ENCODE peak calls at places on chromosomes 13 and 19, in seven cellular contexts. X is brain microvascular endothelial cell; H is tibial nerve; C is CD4-positive, alpha-beta memory T cell; L is left ventricle myocardium inferior; Q is testis; T is aorta. M is an unnamed sample. For H3K27me3, the result is how much of the 10 kb centered on the place peaks cover.

GRCh38 chr19:3544742-3545668 is 6.0 kb downstream of the TEKTIP1 start:
- DNase-seq in X (no peak), H (peak), C (peak), L (peak), Q (peak), T (peak), M (peak)

GRCh38 chr13:42539670-42540069 is 34.3 kb upstream of the TNFSF11 start:
- DNase-seq in X (peak), H (no peak), C (no peak), L (no peak), Q (no peak), T (no peak), M (no peak)

GRCh38 chr19:5424192-5424973 is 30.8 kb upstream of the ZNRF4 start:
- DNase-seq in X (no peak), H (no peak), C (no peak), L (no peak), Q (peak), T (no peak), M (no peak)

GRCh38 chr19:33676999-33677665 is 55.4 kb downstream of the CHST8 start:
- DNase-seq in X (no peak), H (no peak), C (no peak), L (no peak), Q (no peak), T (peak), M (no peak)

GRCh38 chr13:43830481-43830873 is 43.7 kb upstream of the ENOX1 start:
- DNase-seq in X (peak), H (no peak), C (no peak), L (no peak), Q (no peak), T (no peak), M (no peak)

GRCh38 chr13:30892966-30893365 is 13.1 kb upstream of the MEDAG start:
- DNase-seq in X (peak), H (no peak), C (no peak), L (no peak), Q (peak), T (peak), M (peak)

GRCh38 chr13:75372923-75373841 is 108.8 kb downstream of the TBC1D4 start:
- DNase-seq in X (no peak), H (no peak), C (no peak), L (no peak), Q (no peak), T (no peak), M (no peak)

GRCh38 chr13:106088094-106088493 is 447.4 kb downstream of the EFNB2 start:
- DNase-seq in X (no peak), H (no peak), C (no peak), L (no peak), Q (no peak), T (no peak), M (no peak)

GRCh38 chr19:12668937-12669271 is 2.3 kb downstream of the WDR83 start:
- DNase-seq in X (peak), H (peak), C (peak), L (peak), Q (peak), T (no peak), M (peak)

GRCh38 chr13:28329395-28330158 is 165.4 kb downstream of the FLT1 start:
- DNase-seq in X (peak), H (no peak), C (no peak), L (no peak), Q (peak), T (no peak), M (peak)

GRCh38 chr13:45537506-45537905 is 72.8 kb downstream of the COG3 start:
- DNase-seq in X (no peak), H (no peak), C (no peak), L (no peak), Q (no peak), T (no peak), M (no peak)

GRCh38 chr19:15128162-15128770 is 21.1 kb downstream of the SYDE1 start:
- DNase-seq in X (no peak), H (no peak), C (no peak), L (no peak), Q (no peak), T (no peak), M (no peak)

GRCh38 chr19:48989701-48990291 is 3.3 kb downstream of the GYS1 start:
- DNase-seq in X (no peak), H (no peak), C (no peak), L (peak), Q (no peak), T (no peak), M (no peak)

GRCh38 chr13:61202042-61202441 is 213.6 kb downstream of the PCDH20 start:
- DNase-seq in X (no peak), H (no peak), C (no peak), L (no peak), Q (no peak), T (no peak), M (no peak)

GRCh38 chr13:44685641-44686040 is 109.5 kb upstream of the TSC22D1 start:
- DNase-seq in X (no peak), H (no peak), C (no peak), L (no peak), Q (no peak), T (no peak), M (no peak)

GRCh38 chr13:48161530-48162179 is 66.8 kb upstream of the MED4 start:
- DNase-seq in X (no peak), H (peak), C (no peak), L (peak), Q (peak), T (no peak), M (peak)

GRCh38 chr19:3073931-3074595 is 11.8 kb upstream of the TLE5 start:
- DNase-seq in X (no peak), H (no peak), C (no peak), L (no peak), Q (peak), T (no peak), M (no peak)

GRCh38 chr13:65368832-65369231 is 1861.3 kb downstream of the PCDH9 start:
- DNase-seq in X (no peak), H (no peak), C (no peak), L (no peak), Q (no peak), T (no peak), M (no peak)

GRCh38 chr19:3556978-3557460 is 367 bp downstream of the MFSD12 start:
- DNase-seq in X (no peak), H (no peak), C (peak), L (no peak), Q (no peak), T (no peak), M (no peak)

GRCh38 chr19:37218592-37218935 is 550 bp downstream of the ZNF383 start:
- DNase-seq in X (peak), H (no peak), C (no peak), L (no peak), Q (no peak), T (no peak), M (no peak)

GRCh38 chr13:53015971-53016370 is 12.6 kb upstream of the OLFM4 start:
- DNase-seq in X (no peak), H (no peak), C (no peak), L (no peak), Q (no peak), T (no peak), M (no peak)

GRCh38 chr13:41179593-41180250 is 14.6 kb downstream of the KBTBD7 start:
- DNase-seq in X (no peak), H (no peak), C (no peak), L (no peak), Q (no peak), T (no peak), M (no peak)

GRCh38 chr13:48158915-48159314 is 64.0 kb upstream of the MED4 start:
- DNase-seq in X (no peak), H (no peak), C (no peak), L (no peak), Q (no peak), T (no peak), M (no peak)

GRCh38 chr19:19637523-19638251 is 5.8 kb downstream of the GMIP start:
- DNase-seq in X (no peak), H (no peak), C (no peak), L (no peak), Q (peak), T (no peak), M (no peak)

GRCh38 chr19:49847731-49848696 is 2.9 kb upstream of the PTOV1 start:
- DNase-seq in X (peak), H (no peak), C (no peak), L (no peak), Q (no peak), T (no peak), M (no peak)

GRCh38 chr19:33510728-33511255 is 10.8 kb downstream of the PEPD start:
- DNase-seq in X (no peak), H (no peak), C (no peak), L (no peak), Q (no peak), T (no peak), M (no peak)

GRCh38 chr19:48914181-48914580 is 14.1 kb downstream of the NUCB1 start:
- DNase-seq in X (no peak), H (no peak), C (no peak), L (no peak), Q (no peak), T (no peak), M (no peak)

GRCh38 chr13:65532231-65532630 is 1697.9 kb downstream of the PCDH9 start:
- DNase-seq in X (no peak), H (no peak), C (no peak), L (no peak), Q (no peak), T (no peak), M (no peak)

GRCh38 chr19:55048446-55048845 is 10.4 kb upstream of the GP6 start:
- DNase-seq in X (no peak), H (no peak), C (no peak), L (no peak), Q (no peak), T (no peak), M (no peak)

GRCh38 chr13:30679483-30680330 is 55.6 kb upstream of the ALOX5AP start:
- DNase-seq in X (peak), H (no peak), C (peak), L (no peak), Q (peak), T (no peak), M (no peak)

GRCh38 chr19:35048911-35049411 is 7.4 kb downstream of the HPN start:
- DNase-seq in X (no peak), H (no peak), C (no peak), L (peak), Q (no peak), T (no peak), M (no peak)

GRCh38 chr13:59464926-59465325 is 698.8 kb downstream of the DIAPH3 start:
- DNase-seq in X (no peak), H (no peak), C (no peak), L (no peak), Q (no peak), T (no peak), M (no peak)

GRCh38 chr19:30651691-30652090 is 279.5 kb downstream of the ZNF536 start:
- DNase-seq in X (no peak), H (no peak), C (no peak), L (no peak), Q (no peak), T (no peak), M (no peak)

GRCh38 chr19:343941-344624 is 513 bp downstream of the MIER2 start:
- DNase-seq in X (no peak), H (no peak), C (peak), L (no peak), Q (no peak), T (peak), M (no peak)

GRCh38 chr19:19627716-19628498 is at the start of gene LPAR2:
- DNase-seq in X (no peak), H (no peak), C (peak), L (no peak), Q (peak), T (no peak), M (no peak)

GRCh38 chr19:57406516-57407123 is 4.3 kb upstream of the ZNF17 start:
- DNase-seq in X (peak), H (no peak), C (peak), L (peak), Q (peak), T (peak), M (no peak)

GRCh38 chr19:50492303-50493052 is 15.8 kb upstream of the GARIN5A start:
- DNase-seq in X (no peak), H (no peak), C (no peak), L (no peak), Q (no peak), T (peak), M (no peak)

DNA sequence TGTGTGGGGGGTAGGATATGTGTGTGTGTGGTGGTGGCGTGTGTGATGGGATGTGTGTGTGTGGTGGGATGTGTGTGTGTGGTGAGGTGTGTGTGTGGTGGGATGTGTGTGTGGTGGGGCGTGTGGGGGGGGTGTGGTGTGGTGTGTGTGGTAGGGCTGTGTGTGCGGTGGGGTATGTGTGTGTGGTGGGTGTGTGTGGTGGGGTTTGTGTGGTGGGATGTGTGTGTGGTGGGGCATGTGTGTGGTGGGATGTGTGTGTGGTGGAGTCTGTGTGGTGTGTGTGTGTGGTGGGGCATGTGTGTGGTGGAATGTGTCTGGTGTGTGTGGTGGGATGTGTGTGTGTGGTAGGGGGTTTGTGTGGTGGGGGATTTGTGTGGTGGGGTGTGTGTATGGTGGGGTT is 41.2 kb upstream of the NPAS1 start:
- DNase-seq in X (no peak), H (no peak), C (no peak), L (no peak), Q (no peak), T (no peak), M (no peak)
- H3K27me3 ChIP-seq in X (under half), H (under half), C (under half), L (under half), Q (under half), T (under half), M (under half)

GRCh38 chr13:22736768-22737092 is 444.0 kb upstream of the SGCG start:
- DNase-seq in X (no peak), H (no peak), C (no peak), L (no peak), Q (no peak), T (no peak), M (no peak)

GRCh38 chr13:22735381-22735995 is 445.3 kb upstream of the SGCG start:
- DNase-seq in X (no peak), H (no peak), C (no peak), L (no peak), Q (no peak), T (no peak), M (no peak)

GRCh38 chr13:22740264-22740663 is 440.5 kb upstream of the SGCG start:
- DNase-seq in X (no peak), H (no peak), C (no peak), L (no peak), Q (no peak), T (no peak), M (no peak)

GRCh38 chr13:22738357-22738756 is 442.4 kb upstream of the SGCG start:
- DNase-seq in X (no peak), H (no peak), C (no peak), L (no peak), Q (no peak), T (no peak), M (no peak)

DNA sequence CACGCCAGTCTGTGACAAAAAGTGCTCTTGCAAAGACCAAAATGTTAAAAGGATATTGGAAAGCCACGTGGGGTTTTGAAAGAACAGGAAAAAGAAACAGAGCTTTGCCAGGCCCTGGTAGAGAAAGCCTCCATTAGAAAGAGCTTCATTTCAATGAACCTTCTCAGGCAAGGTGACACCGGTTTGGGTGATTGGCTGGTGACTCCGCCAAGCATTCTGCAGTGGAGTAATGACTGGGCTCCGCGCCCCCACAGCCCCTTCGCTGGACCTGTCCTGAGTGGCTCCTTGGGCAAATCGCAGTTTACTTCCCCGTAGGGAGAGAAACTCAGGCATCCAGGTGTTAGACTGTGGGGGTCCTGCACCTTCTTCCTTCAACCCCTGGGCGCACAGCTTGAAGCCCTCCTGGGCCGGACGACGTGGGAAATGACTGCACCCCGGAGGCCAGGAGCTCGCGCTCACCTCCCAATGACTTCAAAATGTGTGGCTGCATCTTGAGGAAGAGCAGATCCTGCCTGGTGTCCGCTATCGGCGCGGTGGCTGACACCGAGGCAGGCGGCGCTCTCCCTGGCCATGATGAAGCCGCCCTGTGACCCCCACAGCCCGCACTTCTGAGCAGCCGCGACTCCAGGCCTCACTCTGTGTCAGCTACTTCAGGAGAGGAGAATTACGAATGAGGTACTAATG is 444.6 kb upstream of the SGCG start:
- DNase-seq in X (no peak), H (no peak), C (no peak), L (no peak), Q (no peak), T (no peak), M (no peak)
- H3K27me3 ChIP-seq in X (under half), H (under half), C (under half), L (under half), Q (under half), T (under half), M (under half)

GRCh38 chr19:41551711-41552110 is 24.3 kb upstream of the CEACAM21 start:
- DNase-seq in X (no peak), H (no peak), C (no peak), L (no peak), Q (no peak), T (no peak), M (no peak)
- H3K27me3 ChIP-seq in X (under half), H (under half), C (under half), L (under half), Q (under half), T (under half), M (under half)

GRCh38 chr13:110832531-110832930 is 82.3 kb downstream of the ANKRD10 start:
- DNase-seq in X (no peak), H (no peak), C (no peak), L (no peak), Q (no peak), T (no peak), M (no peak)
- H3K27me3 ChIP-seq in X (under half), H (under half), C (under half), L (under half), Q (under half), T (under half), M (under half)

GRCh38 chr13:25172303-25172630 is 179 bp upstream of the AMER2 start:
- DNase-seq in X (no peak), H (no peak), C (no peak), L (no peak), Q (no peak), T (no peak), M (no peak)

GRCh38 chr13:25169951-25170553 is 2.0 kb downstream of the AMER2 start:
- DNase-seq in X (no peak), H (no peak), C (no peak), L (no peak), Q (no peak), T (no peak), M (no peak)

GRCh38 chr13:25171170-25171516 is 945 bp downstream of the AMER2 start:
- DNase-seq in X (no peak), H (no peak), C (no peak), L (no peak), Q (no peak), T (no peak), M (no peak)

GRCh38 chr13:25170554-25171107 is 1.5 kb downstream of the AMER2 start:
- DNase-seq in X (no peak), H (no peak), C (no peak), L (no peak), Q (peak), T (no peak), M (no peak)

DNA sequence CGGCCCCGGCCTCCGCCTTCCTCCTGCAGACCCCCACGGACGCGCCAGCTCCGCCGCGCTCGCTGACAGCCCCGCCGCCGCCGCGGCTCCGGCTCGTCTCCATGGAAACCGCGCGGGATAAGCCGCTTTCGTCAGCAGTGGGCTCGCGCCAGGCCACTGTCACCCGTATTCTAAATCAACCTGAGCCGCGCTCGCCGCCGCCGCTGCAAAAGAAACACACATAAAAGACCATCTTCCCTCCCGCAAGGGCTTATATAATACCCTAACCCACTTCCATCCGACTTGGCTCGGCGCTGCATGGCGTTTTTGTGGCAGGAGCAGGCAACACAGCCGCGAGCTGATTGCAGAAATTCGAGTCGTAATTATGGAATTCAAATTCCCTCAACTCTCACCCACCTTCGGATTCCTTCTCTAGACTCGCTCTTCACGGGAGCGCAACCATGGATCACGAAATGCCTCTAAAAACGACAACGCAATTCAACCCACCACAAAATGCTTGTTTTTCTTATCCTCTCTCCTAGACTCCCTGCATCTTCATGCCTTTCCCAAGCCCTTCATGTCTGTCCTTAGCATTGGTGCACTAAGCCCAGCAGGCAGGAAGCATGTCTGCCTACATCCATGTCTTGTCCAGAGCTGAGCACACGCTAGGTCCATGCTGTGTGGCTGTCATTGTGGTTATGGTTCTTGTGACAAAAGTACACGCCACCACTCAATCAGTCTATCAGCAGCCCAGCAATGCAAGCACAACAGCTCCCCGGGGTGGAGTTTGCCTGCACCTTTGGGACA is at the start of gene AMER2:
- DNase-seq in X (no peak), H (no peak), C (no peak), L (peak), Q (peak), T (peak), M (no peak)
- H3K27me3 ChIP-seq in X (under half), H (half or more), C (under half), L (half or more), Q (under half), T (under half), M (under half)

GRCh38 chr13:19680751-19681150 is 47.3 kb downstream of the MPHOSPH8 start:
- DNase-seq in X (peak), H (no peak), C (no peak), L (no peak), Q (no peak), T (no peak), M (no peak)
- H3K27me3 ChIP-seq in X (under half), H (under half), C (under half), L (under half), Q (under half), T (under half), M (under half)

GRCh38 chr19:38448225-38448624 is 14.7 kb downstream of the RYR1 start:
- DNase-seq in X (no peak), H (no peak), C (no peak), L (no peak), Q (no peak), T (no peak), M (no peak)
- H3K27me3 ChIP-seq in X (under half), H (under half), C (under half), L (under half), Q (under half), T (under half), M (under half)

M was measured in right atrium auricular region.